ENCODE peak calls at places on chromosomes 4 and X, in four cellular contexts. K is activated naive CD8-positive, alpha-beta T cell treated with anti-CD3 and anti-CD28 coated beads, Interleukin-2, amount 50 U/mL, for 24 hours; W is SK-N-DZ; E is bronchial epithelial cell. V is an unnamed sample.

GRCh38 chr4:27429260-27429970 is 568.8 kb downstream of the STIM2 start:
- DNase-seq in K (no peak), W (no peak), E (peak; percentile 18), V (no peak)

GRCh38 chrX:25503826-25504225 is 488.1 kb upstream of the ARX start:
- DNase-seq in K (no peak), W (no peak), E (no peak), V (no peak)

GRCh38 chr4:92091335-92091734 is 212.4 kb upstream of the GRID2 start:
- DNase-seq in K (no peak), W (no peak), E (no peak), V (no peak)

GRCh38 chr4:118849867-118850812 is 14.2 kb upstream of the SEC24D start:
- DNase-seq in K (no peak), W (no peak), E (peak; percentile 32), V (no peak)

GRCh38 chr4:88378691-88379559 is at the start of gene HERC6:
- DNase-seq in K (peak; percentile 73), W (peak; percentile 56), E (peak; percentile 69), V (peak; percentile 72)

GRCh38 chr4:94577136-94577535 is 125.4 kb downstream of the PDLIM5 start:
- DNase-seq in K (no peak), W (peak; percentile 16), E (no peak), V (no peak)

GRCh38 chr4:128653514-128654420 is 155.7 kb upstream of the JADE1 start:
- DNase-seq in K (no peak), W (no peak), E (no peak), V (no peak)

GRCh38 chr4:86178216-86178615 is 181.6 kb downstream of the MAPK10 start:
- DNase-seq in K (no peak), W (no peak), E (no peak), V (no peak)

GRCh38 chr4:4694296-4694772 is 152.5 kb upstream of the STX18 start:
- DNase-seq in K (no peak), W (no peak), E (no peak), V (no peak)

GRCh38 chr4:184357783-184358182 is 116.6 kb downstream of the IRF2 start:
- DNase-seq in K (no peak), W (no peak), E (no peak), V (no peak)

GRCh38 chr4:189367832-189368231 is 572.8 kb upstream of the FRG1 start:
- DNase-seq in K (no peak), W (no peak), E (no peak), V (no peak)

GRCh38 chr4:1384675-1385372 is 21.4 kb downstream of the NKX1-1 start:
- DNase-seq in K (no peak), W (no peak), E (no peak), V (no peak)

GRCh38 chr4:37675587-37676290 is 10.4 kb downstream of the RELL1 start:
- DNase-seq in K (no peak), W (no peak), E (peak; percentile 48), V (no peak)